ENCODE peak calls at places on chromosome 4, in six cellular contexts. P is AG09309, V is mesothelial cell of epicardium, J is breast epithelium, X is choroid plexus epithelial cell, C is NB4. N is an unnamed sample.

GRCh38 chr4:84531689-84532088 is 32.6 kb upstream of the NKX6-1 start:
- DNase-seq in X (no peak), C (no peak), V (no peak), J (no peak), P (no peak), N (no peak)

GRCh38 chr4:90546114-90546513 is 418.9 kb downstream of the CCSER1 start:
- DNase-seq in P (no peak), V (no peak), C (no peak), X (no peak), J (no peak), N (no peak)

GRCh38 chr4:6055030-6055429 is 36.8 kb upstream of the C4orf50 start:
- DNase-seq in C (no peak), X (no peak), P (no peak), J (no peak), V (no peak), N (no peak)

GRCh38 chr4:66169341-66169740 is 499.1 kb upstream of the EPHA5 start:
- DNase-seq in V (no peak), X (peak), P (no peak), C (no peak), J (no peak), N (no peak)

GRCh38 chr4:140756292-140757219 is at the start of gene TBC1D9:
- DNase-seq in X (peak), J (peak), P (peak), V (peak), C (peak), N (no peak)

GRCh38 chr4:149264093-149264733 is 551.4 kb downstream of the IQCM start:
- DNase-seq in X (peak), V (no peak), J (no peak), C (peak), P (peak), N (peak)

GRCh38 chr4:54714631-54715030 is 56.9 kb downstream of the KIT start:
- DNase-seq in P (no peak), J (no peak), V (no peak), X (no peak), C (no peak), N (no peak)

GRCh38 chr4:8248091-8248490 is 21.5 kb upstream of the HTRA3 start:
- DNase-seq in P (no peak), C (no peak), V (no peak), J (no peak), X (peak), N (no peak)

GRCh38 chr4:48640225-48640624 is 139.9 kb downstream of the FRYL start:
- DNase-seq in J (no peak), P (no peak), X (no peak), V (no peak), C (no peak), N (no peak)

GRCh38 chr4:1402516-1403101 is 3.6 kb downstream of the NKX1-1 start:
- DNase-seq in C (no peak), P (no peak), J (no peak), X (no peak), V (no peak), N (no peak)

GRCh38 chr4:10554694-10555093 is 97.5 kb upstream of the ZNF518B start:
- DNase-seq in X (peak), P (peak), V (no peak), C (peak), J (peak), N (no peak)

GRCh38 chr4:119721878-119722277 is 93.3 kb upstream of the PDE5A start:
- DNase-seq in P (no peak), V (no peak), C (no peak), J (no peak), X (no peak), N (no peak)

GRCh38 chr4:86522349-86522748 is 71.8 kb upstream of the PTPN13 start:
- DNase-seq in C (peak), J (no peak), X (peak), V (no peak), P (no peak), N (no peak)

GRCh38 chr4:82431026-82431745 is 796 bp downstream of the ENOPH1 start:
- DNase-seq in J (peak), C (peak), V (no peak), P (no peak), X (peak), N (no peak)

GRCh38 chr4:152038238-152038637 is 277.4 kb upstream of the GATB start:
- DNase-seq in P (no peak), V (no peak), C (no peak), J (no peak), X (peak), N (peak)

GRCh38 chr4:72076562-72076961 is 44.8 kb downstream of the NPFFR2 start:
- DNase-seq in C (no peak), X (peak), J (no peak), V (no peak), P (no peak), N (no peak)

GRCh38 chr4:36310793-36311192 is 29.4 kb downstream of the DTHD1 start:
- DNase-seq in J (no peak), P (no peak), C (peak), V (no peak), X (no peak), N (no peak)

GRCh38 chr4:7708981-7709380 is 230.7 kb downstream of the AFAP1 start:
- DNase-seq in X (peak), J (no peak), V (no peak), P (no peak), C (no peak), N (no peak)

GRCh38 chr4:25552580-25553271 is 102.9 kb upstream of the SLC34A2 start:
- DNase-seq in C (no peak), V (no peak), X (no peak), J (peak), P (no peak), N (no peak)

GRCh38 chr4:142656178-142656577 is 189.9 kb downstream of the INPP4B start:
- DNase-seq in J (no peak), V (no peak), P (no peak), C (peak), X (peak), N (no peak)

GRCh38 chr4:142663828-142664227 is 182.3 kb downstream of the INPP4B start:
- DNase-seq in J (no peak), X (no peak), P (no peak), C (no peak), V (no peak), N (no peak)

DNA sequence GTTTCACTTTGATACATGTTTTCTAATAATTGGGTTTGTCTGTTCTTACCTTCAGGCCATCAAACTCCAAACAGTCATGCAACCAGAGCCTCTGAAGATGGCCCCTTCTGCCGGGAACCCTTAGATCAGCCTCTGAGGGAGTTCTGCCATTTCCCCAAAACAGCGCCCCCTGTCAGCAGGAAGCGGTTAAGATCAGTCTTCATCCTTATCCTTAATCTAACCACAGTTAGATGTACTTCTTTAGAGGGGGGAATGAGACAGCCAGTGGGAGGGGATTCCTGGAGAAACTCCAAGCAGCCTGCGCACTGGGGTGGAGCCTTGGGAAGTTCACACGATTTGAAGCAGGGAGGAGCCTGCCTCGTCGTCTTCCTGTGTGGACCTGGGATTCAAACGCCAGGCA is 185.4 kb downstream of the INPP4B start:
- DNase-seq in C (peak), X (no peak), P (no peak), J (no peak), V (no peak), N (no peak)
- TF ChIP-seq CTCF in C (no peak), X (peak), P (no peak), J (no peak), V (no peak), N (peak)

DNA sequence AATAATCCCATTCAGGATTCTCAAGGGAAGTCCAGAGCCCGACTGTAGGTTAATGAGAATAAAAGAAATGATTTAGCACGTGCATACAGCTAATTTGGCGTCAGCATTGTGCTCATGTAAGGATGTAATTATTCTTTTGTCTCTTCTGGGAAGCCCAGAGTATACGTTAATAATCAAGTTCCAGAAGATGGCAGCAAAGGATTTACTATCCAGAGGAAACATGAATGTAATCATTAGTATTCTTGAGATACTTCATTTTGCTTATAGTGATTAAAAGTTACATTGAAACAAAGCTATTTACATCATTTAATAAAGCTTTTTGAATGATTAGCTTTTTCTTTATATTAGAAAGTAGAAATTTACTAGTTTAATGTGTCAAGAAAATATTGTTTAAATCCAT is 27.1 kb upstream of the MAP9 start:
- DNase-seq in P (peak), V (no peak), J (no peak), X (peak), C (peak), N (no peak)
- TF ChIP-seq CTCF in P (peak), V (no peak), J (peak), X (peak), C (no peak), N (peak)

GRCh38 chr4:52107745-52108144 is 56.6 kb downstream of the SPATA18 start:
- DNase-seq in X (peak), V (no peak), P (no peak), C (peak), J (no peak), N (no peak)
- TF ChIP-seq CTCF in X (peak), V (no peak), P (peak), C (no peak), J (no peak), N (no peak)

GRCh38 chr4:40307627-40308497 is 27.3 kb upstream of the CHRNA9 start:
- DNase-seq in P (no peak), X (no peak), J (no peak), C (peak), V (no peak), N (no peak)

GRCh38 chr4:40310225-40310624 is 24.9 kb upstream of the CHRNA9 start:
- DNase-seq in X (no peak), V (no peak), P (no peak), J (no peak), C (no peak), N (no peak)

GRCh38 chr4:40308528-40309122 is 26.5 kb upstream of the CHRNA9 start:
- DNase-seq in J (no peak), P (no peak), V (no peak), C (peak), X (no peak), N (no peak)

GRCh38 chr4:40306991-40307390 is 28.1 kb upstream of the CHRNA9 start:
- DNase-seq in J (no peak), P (no peak), V (no peak), C (no peak), X (no peak), N (no peak)

DNA sequence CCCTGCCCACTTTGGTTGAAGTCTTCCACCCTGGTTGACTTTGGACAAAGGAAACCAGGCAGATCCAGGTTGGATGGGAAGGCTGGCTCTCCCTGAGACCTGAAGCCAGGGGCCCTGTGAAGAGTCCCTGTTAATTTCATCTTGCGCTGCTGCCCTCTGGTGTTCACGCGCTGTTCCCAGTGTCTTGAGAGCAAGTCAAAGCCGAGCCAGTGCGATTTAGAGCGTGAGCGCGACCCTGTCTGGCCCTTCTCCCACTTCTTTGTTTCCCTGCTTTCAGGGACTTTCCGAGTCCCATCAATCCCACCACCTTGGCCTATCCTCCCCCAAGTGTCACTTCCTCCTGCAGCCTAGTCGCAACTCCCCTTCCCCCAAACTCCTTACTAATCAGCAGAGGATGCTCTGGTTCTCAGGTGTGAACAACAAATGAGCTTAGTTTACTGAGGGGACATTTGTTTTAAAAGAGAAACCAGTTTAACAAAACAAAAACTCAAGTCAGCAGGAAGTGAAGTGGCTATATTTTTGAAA is 25.8 kb upstream of the CHRNA9 start:
- DNase-seq in P (no peak), V (peak), J (peak), C (peak), X (peak), N (peak)
- TF ChIP-seq CTCF in P (peak), V (peak), J (peak), C (peak), X (peak), N (peak)

N was measured in AG04450.